ENCODE peak calls at places on chromosomes 1 and 21, in five cellular contexts. C is mesothelial cell of epicardium, I is OCI-LY7, B is neural crest cell, Z is lower lobe of right lung. V is an unnamed sample.

GRCh38 chr1:204651843-204652421 is 33.6 kb downstream of the LRRN2 start:
- DNase-seq in C (no peak), I (no peak), B (no peak), Z (no peak), V (no peak)

GRCh38 chr1:223444411-223444810 is 51.2 kb downstream of the CCDC185 start:
- DNase-seq in C (no peak), I (no peak), B (no peak), Z (no peak), V (no peak)

GRCh38 chr1:3470650-3471355 is 16.3 kb downstream of the ARHGEF16 start:
- DNase-seq in C (no peak), I (no peak), B (no peak), Z (peak), V (no peak)

GRCh38 chr21:26246073-26246472 is 75.5 kb upstream of the APP start:
- DNase-seq in C (no peak), I (no peak), B (no peak), Z (no peak), V (no peak)

GRCh38 chr1:164561007-164561406 is 2.0 kb downstream of the PBX1 start:
- DNase-seq in C (no peak), I (no peak), B (no peak), Z (no peak), V (no peak)

GRCh38 chr1:225890346-225891228 is 1.6 kb upstream of the LEFTY1 start:
- DNase-seq in C (no peak), I (no peak), B (no peak), Z (no peak), V (no peak)

GRCh38 chr1:23613191-23614126 is 54.2 kb upstream of the ID3 start:
- DNase-seq in C (no peak), I (peak), B (no peak), Z (no peak), V (no peak)

GRCh38 chr21:16408280-16408669 is 678.5 kb downstream of the USP25 start:
- DNase-seq in C (no peak), I (no peak), B (no peak), Z (no peak), V (no peak)

GRCh38 chr1:56911098-56911497 is 54.7 kb downstream of the C8B start:
- DNase-seq in C (no peak), I (no peak), B (no peak), Z (no peak), V (no peak)

GRCh38 chr21:38769253-38769780 is 36.4 kb upstream of the ETS2 start:
- DNase-seq in C (no peak), I (no peak), B (no peak), Z (no peak), V (no peak)

GRCh38 chr21:34204021-34204420 is 130.6 kb downstream of the MRPS6 start:
- DNase-seq in C (no peak), I (no peak), B (no peak), Z (no peak), V (no peak)

GRCh38 chr1:77762072-77762476 is 2.4 kb upstream of the USP33 start:
- DNase-seq in C (no peak), I (no peak), B (no peak), Z (no peak), V (no peak)

GRCh38 chr1:214280386-214281029 is 451 bp upstream of the SMYD2 start:
- DNase-seq in C (peak), I (peak), B (peak), Z (peak), V (no peak)

GRCh38 chr1:188433428-188433827 is 1604.7 kb downstream of the PLA2G4A start:
- DNase-seq in C (no peak), I (no peak), B (no peak), Z (no peak), V (no peak)

GRCh38 chr1:6601049-6601864 is 1.4 kb downstream of the KLHL21 start:
- DNase-seq in C (peak), I (peak), B (no peak), Z (peak), V (no peak)

GRCh38 chr1:22317231-22317919 is 134.3 kb upstream of the ZBTB40 start:
- DNase-seq in C (no peak), I (peak), B (peak), Z (no peak), V (no peak)

DNA sequence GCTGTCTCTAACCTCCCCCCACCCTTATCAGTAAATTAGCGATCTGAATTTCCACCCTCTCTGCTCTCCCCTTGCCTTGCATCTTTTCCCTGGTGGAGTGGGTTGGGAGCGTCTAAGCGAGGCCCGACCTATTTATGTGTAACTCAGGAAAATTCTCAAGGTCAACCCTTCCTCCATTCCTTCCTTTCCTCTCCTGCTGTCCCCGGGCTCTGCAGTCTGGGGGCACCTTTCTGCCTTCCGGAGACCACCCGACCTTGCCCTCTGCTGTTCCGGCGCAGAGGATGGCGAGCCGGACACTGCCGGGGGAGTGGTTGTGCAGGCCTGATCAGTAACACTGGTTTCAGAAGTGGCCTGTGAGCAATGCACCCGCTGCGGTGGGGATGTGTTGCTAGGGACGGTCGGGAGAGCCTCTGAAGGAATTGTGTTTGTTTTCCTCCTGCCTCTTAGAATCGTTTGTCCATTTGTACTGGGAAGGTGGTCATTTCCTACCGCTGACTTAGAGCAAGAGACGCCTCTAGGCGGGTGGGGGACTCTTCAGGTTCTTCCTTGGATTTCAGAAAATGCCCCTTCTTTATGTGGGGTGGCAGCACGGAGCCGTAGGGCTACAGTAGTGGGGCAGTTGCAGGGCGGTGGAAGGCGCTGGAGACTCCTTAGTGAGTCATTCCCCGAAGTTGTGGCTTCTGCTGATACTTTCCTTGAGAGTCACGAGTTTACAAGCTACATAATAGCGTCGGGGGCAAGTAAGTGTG is 543 bp downstream of the MGST3 start:
- DNase-seq in C (peak), I (peak), B (peak), Z (peak), V (peak)
- TF ChIP-seq CTCF in C (no peak), I (peak), B (peak), Z (no peak), V (peak)

DNA sequence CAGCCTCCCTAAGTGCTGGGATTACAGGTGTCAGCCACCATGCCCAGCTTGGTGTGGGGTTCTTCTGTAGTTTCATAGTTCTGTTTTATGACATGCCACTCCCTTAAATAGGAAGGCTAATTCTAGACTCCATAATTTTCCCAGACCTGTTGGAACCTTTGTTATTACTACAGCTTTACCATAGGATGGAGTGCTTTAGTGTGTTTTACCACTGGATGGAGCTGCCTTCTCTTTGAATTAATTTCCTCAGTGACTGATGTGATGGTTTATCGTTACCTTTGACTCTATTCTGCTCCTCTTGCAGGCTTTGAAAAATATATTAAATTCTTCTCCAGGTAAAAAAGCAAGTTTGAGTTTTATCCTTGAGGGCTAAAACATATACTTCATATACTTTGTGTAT is 84.6 kb upstream of the NEK7 start:
- DNase-seq in C (no peak), I (no peak), B (no peak), Z (no peak), V (no peak)
- TF ChIP-seq CTCF in C (no peak), I (peak), B (no peak), Z (no peak), V (no peak)

GRCh38 chr1:118247593-118247992 is 62.6 kb upstream of the SPAG17 start:
- DNase-seq in C (no peak), I (peak), B (no peak), Z (no peak), V (no peak)
- TF ChIP-seq CTCF in C (no peak), I (peak), B (peak), Z (no peak), V (peak)

GRCh38 chr21:46516068-46516467 is 57.4 kb downstream of the DIP2A start:
- DNase-seq in C (no peak), I (no peak), B (no peak), Z (no peak), V (no peak)

GRCh38 chr21:46517361-46517760 is 58.7 kb downstream of the DIP2A start:
- DNase-seq in C (no peak), I (no peak), B (no peak), Z (no peak), V (no peak)

GRCh38 chr21:46515109-46515508 is 56.4 kb downstream of the DIP2A start:
- DNase-seq in C (no peak), I (peak), B (no peak), Z (no peak), V (no peak)

DNA sequence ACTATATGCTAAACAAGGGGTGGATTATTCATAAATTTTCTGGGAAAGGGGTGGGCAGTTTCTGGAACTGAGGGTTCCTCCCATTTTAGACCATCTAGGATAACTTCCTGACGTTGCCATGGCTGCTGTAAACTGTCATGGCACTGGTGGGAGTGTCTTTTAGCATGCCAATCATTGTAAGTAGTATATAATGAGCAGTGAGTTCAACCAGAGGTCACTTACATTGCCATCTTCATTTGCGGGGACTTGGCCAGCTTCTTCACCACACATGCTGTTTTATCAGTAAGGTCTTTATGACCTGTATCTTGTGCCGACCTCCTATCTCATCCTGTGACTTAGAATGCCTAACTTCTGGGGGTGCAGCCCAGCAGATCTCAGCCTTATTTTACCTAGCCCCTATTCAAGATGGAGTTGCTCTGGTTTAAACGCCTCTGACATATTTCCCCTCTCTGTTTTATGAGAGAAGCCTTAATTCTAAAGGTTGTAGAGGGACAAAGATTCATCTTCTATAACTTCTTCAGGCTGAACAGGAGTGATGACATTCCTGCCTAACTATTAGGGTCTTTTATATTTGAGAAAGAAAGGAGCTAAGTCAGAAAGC is 60.4 kb downstream of the DIP2A start:
- DNase-seq in C (no peak), I (no peak), B (no peak), Z (no peak), V (no peak)
- TF ChIP-seq CTCF in C (no peak), I (no peak), B (no peak), Z (no peak), V (no peak)

GRCh38 chr1:118158918-118159317 is 26.1 kb downstream of the SPAG17 start:
- DNase-seq in C (no peak), I (no peak), B (no peak), Z (no peak), V (no peak)

GRCh38 chr1:118157506-118157905 is 27.5 kb downstream of the SPAG17 start:
- DNase-seq in C (no peak), I (no peak), B (no peak), Z (no peak), V (no peak)

GRCh38 chr1:118155106-118155505 is 29.9 kb downstream of the SPAG17 start:
- DNase-seq in C (no peak), I (no peak), B (no peak), Z (no peak), V (no peak)

GRCh38 chr1:118151312-118151937 is 33.6 kb downstream of the SPAG17 start:
- DNase-seq in C (peak), I (peak), B (peak), Z (peak), V (no peak)

GRCh38 chr1:118154220-118154619 is 30.8 kb downstream of the SPAG17 start:
- DNase-seq in C (no peak), I (no peak), B (no peak), Z (no peak), V (no peak)
- TF ChIP-seq CTCF in C (no peak), I (peak), B (peak), Z (peak), V (peak)

GRCh38 chr1:68590473-68590872 is 93.6 kb upstream of the DEPDC1 start:
- DNase-seq in C (no peak), I (no peak), B (no peak), Z (no peak), V (no peak)
- TF ChIP-seq CTCF in C (no peak), I (peak), B (no peak), Z (no peak), V (no peak)

GRCh38 chr1:156608981-156609380 is 7.7 kb upstream of the GPATCH4 start:
- DNase-seq in C (no peak), I (peak), B (no peak), Z (no peak), V (no peak)
- TF ChIP-seq CTCF in C (peak), I (peak), B (peak), Z (peak), V (peak)

GRCh38 chr1:228471762-228472398 is 15.3 kb upstream of the RNF187 start:
- DNase-seq in C (no peak), I (peak), B (no peak), Z (no peak), V (no peak)
- TF ChIP-seq CTCF in C (no peak), I (peak), B (peak), Z (peak), V (peak)

GRCh38 chr1:40161888-40162397 is 756 bp downstream of the RLF start:
- DNase-seq in C (no peak), I (no peak), B (no peak), Z (no peak), V (no peak)
- TF ChIP-seq CTCF in C (no peak), I (peak), B (peak), Z (no peak), V (no peak)